ENCODE peak calls at places on chromosomes 13 and 19, in ten cellular contexts. E is AML-193; Q is activated T-helper 2 cell treated with anti-CD3 and anti-CD28 coated beads, Interferon-gamma antibody, Interleukin-2, Interleukin-4, amounts not matched to agents 10 μg/mL and 5 μg/mL and 100 μg/mL, durations not matched to agents 14 hours and 24 hours and 36 hours; M is NCI-H510A treated with DMSO at 0.1 percent for 48 hours; L is fibroblast of pulmonary artery; F is breast epithelium; A is CD4-positive, alpha-beta T cell; T is GOT3; G is GM13976; V is fibroblast of lung. U is an unnamed sample.

GRCh38 chr19:38892841-38893240 is 6.6 kb downstream of the SIRT2 start:
- DNase-seq in E (no peak), M (no peak), F (no peak), G (no peak), A (no peak), Q (no peak), T (no peak), V (no peak), L (no peak), U (no peak)

GRCh38 chr19:10406191-10406590 is 2.8 kb upstream of the CDC37 start:
- DNase-seq in Q (no peak), L (no peak), T (no peak), F (no peak), A (no peak), V (no peak), M (no peak), E (no peak), G (no peak), U (no peak)

GRCh38 chr13:49310251-49310650 is 62.5 kb downstream of the CDADC1 start:
- DNase-seq in M (no peak), Q (no peak), F (no peak), V (no peak), L (no peak), A (no peak), G (no peak), E (no peak), T (no peak), U (no peak)

GRCh38 chr19:44847144-44848035 is 1.3 kb downstream of the NECTIN2 start:
- DNase-seq in G (no peak), V (peak), L (peak), M (peak), A (no peak), E (no peak), Q (no peak), F (peak), T (no peak), U (no peak)

GRCh38 chr19:13024126-13024957 is 29.1 kb downstream of the NFIX start:
- DNase-seq in A (no peak), G (no peak), Q (no peak), E (no peak), F (no peak), V (peak), T (no peak), L (peak), M (peak), U (no peak)

GRCh38 chr19:34818270-34818669 is 45.3 kb upstream of the ZNF599 start:
- DNase-seq in L (no peak), A (no peak), M (no peak), F (no peak), Q (no peak), E (no peak), T (no peak), G (no peak), V (no peak), U (no peak)

GRCh38 chr19:44746946-44747738 is 1.4 kb upstream of the BCL3 start:
- DNase-seq in L (peak), F (peak), E (peak), T (peak), V (peak), G (peak), A (peak), Q (peak), M (peak), U (peak)

GRCh38 chr19:36686365-36687213 is 823 bp upstream of the ZNF567 start:
- DNase-seq in G (no peak), T (no peak), A (no peak), F (no peak), L (peak), M (peak), Q (no peak), E (no peak), V (no peak), U (no peak)

GRCh38 chr19:1474011-1474764 is 4.8 kb downstream of the C19orf25 start:
- DNase-seq in Q (no peak), F (no peak), L (no peak), T (no peak), V (peak), M (no peak), G (no peak), A (no peak), E (no peak), U (no peak)

GRCh38 chr13:30735025-30735967 is at the start of gene ALOX5AP:
- DNase-seq in V (no peak), F (no peak), G (peak), Q (no peak), A (peak), M (no peak), T (no peak), E (peak), L (no peak), U (no peak)

GRCh38 chr19:18868380-18869230 is 27.4 kb downstream of the CERS1 start:
- DNase-seq in Q (no peak), G (no peak), V (no peak), F (no peak), L (no peak), T (no peak), E (no peak), A (no peak), M (no peak), U (no peak)

GRCh38 chr13:112861876-112862615 is 107.0 kb upstream of the MCF2L start:
- DNase-seq in E (no peak), Q (no peak), F (no peak), L (no peak), G (no peak), A (peak), M (no peak), V (no peak), T (no peak), U (no peak)